ENCODE peak calls at places on chromosomes 2 and 18, in four cellular contexts. P is esophagus muscularis mucosa, L is tibial artery, B is GM03348. O is an unnamed sample.

GRCh38 chr18:39486268-39486667 is 1920.7 kb upstream of the CELF4 start:
- DNase-seq in P (no peak), L (no peak), B (no peak), O (no peak)

GRCh38 chr2:47009368-47009767 is 93.8 kb upstream of the MCFD2 start:
- DNase-seq in P (no peak), L (no peak), B (no peak), O (no peak)

GRCh38 chr2:26914286-26914962 is 56.0 kb upstream of the MAPRE3 start:
- DNase-seq in P (peak), L (no peak), B (no peak), O (no peak)

GRCh38 chr18:2656237-2657042 is 914 bp downstream of the SMCHD1 start:
- DNase-seq in P (peak), L (peak), B (peak), O (peak)

GRCh38 chr2:190615555-190616200 is 33.2 kb upstream of the NAB1 start:
- DNase-seq in P (no peak), L (no peak), B (no peak), O (no peak)

GRCh38 chr2:199830531-199830930 is 20.5 kb downstream of the FTCDNL1 start:
- DNase-seq in P (no peak), L (no peak), B (no peak), O (no peak)

GRCh38 chr2:238568455-238569414 is 142.0 kb downstream of the ASB1 start:
- DNase-seq in P (no peak), L (no peak), B (no peak), O (no peak)

GRCh38 chr2:239606955-239607794 is 206.4 kb upstream of the HDAC4 start:
- DNase-seq in P (no peak), L (no peak), B (peak), O (no peak)

GRCh38 chr2:235059161-235059560 is 107.3 kb downstream of the SH3BP4 start:
- DNase-seq in P (no peak), L (no peak), B (no peak), O (no peak)

GRCh38 chr18:47050468-47050867 is 15.0 kb upstream of the ELOA2 start:
- DNase-seq in P (no peak), L (no peak), B (peak), O (no peak)

GRCh38 chr2:230933521-230934180 is 8.6 kb upstream of the GPR55 start:
- DNase-seq in P (peak), L (no peak), B (no peak), O (peak)

GRCh38 chr2:168453404-168453803 is 2.7 kb upstream of the CERS6 start:
- DNase-seq in P (no peak), L (no peak), B (no peak), O (no peak)

GRCh38 chr2:72539145-72539552 is 286.7 kb downstream of the EXOC6B start:
- DNase-seq in P (no peak), L (no peak), B (peak), O (no peak)

GRCh38 chr18:59593291-59593717 is 103.9 kb downstream of the CCBE1 start:
- DNase-seq in P (no peak), L (no peak), B (peak), O (no peak)

GRCh38 chr2:239440511-239440959 is 39.7 kb upstream of the HDAC4 start:
- DNase-seq in P (peak), L (no peak), B (no peak), O (no peak)

GRCh38 chr2:216279459-216279858 is 92.8 kb downstream of the MARCHF4 start:
- DNase-seq in P (no peak), L (peak), B (peak), O (no peak)

GRCh38 chr2:144937899-144938298 is 418.0 kb upstream of the ZEB2 start:
- DNase-seq in P (no peak), L (peak), B (peak), O (no peak)

GRCh38 chr2:108347786-108348185 is 30.0 kb upstream of the SULT1C4 start:
- DNase-seq in P (no peak), L (no peak), B (no peak), O (no peak)

GRCh38 chr2:97740590-97741182 is 27.3 kb downstream of the ZAP70 start:
- DNase-seq in P (no peak), L (no peak), B (peak), O (no peak)

GRCh38 chr2:163667064-163667887 is 68.5 kb downstream of the FIGN start:
- DNase-seq in P (no peak), L (no peak), B (peak), O (no peak)

GRCh38 chr2:182360012-182360662 is 66.7 kb downstream of the PDE1A start:
- DNase-seq in P (no peak), L (peak), B (peak), O (no peak)

GRCh38 chr2:235330775-235331438 is 162.9 kb upstream of the AGAP1 start:
- DNase-seq in P (no peak), L (no peak), B (peak), O (no peak)

GRCh38 chr2:188811522-188811921 is 162.7 kb upstream of the COL3A1 start:
- DNase-seq in P (no peak), L (no peak), B (peak), O (no peak)

GRCh38 chr2:135832891-135833290 is 4.1 kb downstream of the LCT start:
- DNase-seq in P (no peak), L (no peak), B (no peak), O (no peak)